ENCODE peak calls at places on chromosomes 3 and 15, in seven cellular contexts. M, Q, O, L, N, F and W are unnamed samples.

GRCh38 chr15:67341539-67341938 is 87.0 kb downstream of the IQCH start:
- DNase-seq in M (no peak), Q (no peak), O (no peak), L (no peak), N (no peak), F (no peak), W (no peak)

GRCh38 chr3:121818578-121818977 is 16.3 kb downstream of the IQCB1 start:
- DNase-seq in M (no peak), Q (no peak), O (no peak), L (no peak), N (no peak), F (no peak), W (no peak)

GRCh38 chr3:43727930-43728329 is 37.2 kb downstream of the ABHD5 start:
- DNase-seq in M (no peak), Q (peak; percentile 82), O (peak; percentile 69), L (no peak), N (no peak), F (no peak), W (no peak)

GRCh38 chr15:85793641-85794597 is 806 bp downstream of the KLHL25 start:
- DNase-seq in M (peak; percentile 84), Q (peak; percentile 59), O (peak; percentile 28), L (peak; percentile 50), N (peak; percentile 64), F (no peak), W (no peak)

GRCh38 chr15:38316311-38316710 is 63.7 kb downstream of the SPRED1 start:
- DNase-seq in M (no peak), Q (no peak), O (no peak), L (no peak), N (no peak), F (no peak), W (no peak)

GRCh38 chr15:50137330-50137761 is 18.3 kb upstream of the ATP8B4 start:
- DNase-seq in M (no peak), Q (peak; percentile 100), O (peak; percentile 93), L (no peak), N (no peak), F (no peak), W (no peak)

GRCh38 chr15:62390793-62391543 is 225.9 kb upstream of the C2CD4B start:
- DNase-seq in M (peak; percentile 84), Q (peak; percentile 33), O (peak; percentile 67), L (peak; percentile 43), N (peak; percentile 57), F (peak; percentile 58), W (peak; percentile 43)

GRCh38 chr3:69048990-69049389 is 3.1 kb downstream of the TMF1 start:
- DNase-seq in M (no peak), Q (no peak), O (no peak), L (no peak), N (no peak), F (no peak), W (no peak)

GRCh38 chr3:152026033-152026556 is 152.7 kb downstream of the SUCNR1 start:
- DNase-seq in M (no peak), Q (peak; percentile 85), O (peak; percentile 91), L (no peak), N (no peak), F (no peak), W (no peak)

GRCh38 chr3:194306771-194307640 is 44.1 kb downstream of the CPN2 start:
- DNase-seq in M (no peak), Q (no peak), O (no peak), L (peak; percentile 18), N (peak; percentile 60), F (peak; percentile 69), W (peak; percentile 61)

GRCh38 chr3:117843356-117843755 is 1133.8 kb downstream of the TUSC7 start:
- DNase-seq in M (no peak), Q (no peak), O (no peak), L (no peak), N (no peak), F (no peak), W (no peak)

GRCh38 chr3:170869240-170869592 is 779 bp downstream of the RPL22L1 start:
- DNase-seq in M (no peak), Q (no peak), O (no peak), L (no peak), N (no peak), F (no peak), W (no peak)

GRCh38 chr3:170867143-170867542 is 2.9 kb downstream of the RPL22L1 start:
- DNase-seq in M (no peak), Q (no peak), O (no peak), L (no peak), N (no peak), F (no peak), W (no peak)

GRCh38 chr3:170867552-170867951 is 2.4 kb downstream of the RPL22L1 start:
- DNase-seq in M (no peak), Q (no peak), O (no peak), L (no peak), N (no peak), F (no peak), W (no peak)

GRCh38 chr3:170868577-170869239 is 1.3 kb downstream of the RPL22L1 start:
- DNase-seq in M (no peak), Q (no peak), O (no peak), L (no peak), N (no peak), F (no peak), W (no peak)

DNA sequence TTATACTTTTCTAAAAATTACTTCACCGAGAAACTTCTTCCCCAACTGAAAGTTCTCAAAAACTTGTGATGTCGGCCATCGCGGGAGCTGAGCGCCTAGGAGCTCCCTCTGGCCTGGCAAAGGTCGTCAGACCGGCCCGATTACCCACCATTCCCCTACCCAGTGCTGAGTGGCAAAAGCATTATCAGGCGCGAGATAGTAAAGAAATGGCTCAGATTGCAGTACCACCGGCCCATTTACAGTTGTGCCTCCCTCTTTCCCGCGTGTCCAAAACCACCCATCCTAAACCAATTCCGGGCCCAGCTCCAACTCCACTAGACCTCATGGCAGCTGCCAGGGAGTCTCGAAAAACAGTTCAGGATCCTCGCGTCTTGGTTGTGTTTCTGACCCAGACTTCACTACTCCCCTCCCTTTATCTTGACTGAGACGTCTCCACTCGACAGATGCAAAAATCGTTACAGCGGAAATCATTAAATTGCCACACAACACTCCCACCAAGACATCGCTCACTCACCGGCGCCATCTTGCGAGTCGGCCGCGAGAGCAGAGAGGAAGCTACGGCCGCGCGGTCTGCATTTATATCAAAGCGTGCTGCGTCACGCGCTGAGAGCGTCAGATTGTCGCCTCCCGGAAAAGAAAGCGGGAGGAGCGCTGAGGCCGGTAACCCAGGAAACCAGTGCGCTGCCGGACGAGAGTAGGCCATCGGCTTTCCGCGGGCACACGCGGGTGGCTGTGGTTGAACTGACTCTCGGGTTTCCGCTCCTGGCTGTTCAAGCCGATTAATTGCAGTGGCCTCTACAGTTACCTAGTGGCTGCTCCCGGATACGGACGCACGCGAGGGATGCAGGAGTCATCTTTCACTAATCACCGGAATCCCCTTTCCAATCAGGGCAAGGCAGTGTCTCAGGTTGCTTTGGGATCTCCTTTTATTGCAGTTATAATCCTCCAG is at the start of gene RPL22L1:
- DNase-seq in M (peak; percentile 98), Q (peak; percentile 94), O (peak; percentile 97), L (peak; percentile 88), N (peak; percentile 92), F (peak; percentile 88), W (peak; percentile 92)
- TF ChIP-seq CTCF in M (peak; percentile 16), Q (no peak), O (peak; percentile 6), L (no peak), N (no peak), F (peak; percentile 12), W (peak; percentile 19)

GRCh38 chr3:129836381-129837056 is 57.0 kb downstream of the TMCC1 start:
- DNase-seq in M (no peak), Q (no peak), O (no peak), L (no peak), N (no peak), F (no peak), W (no peak)

GRCh38 chr3:129838086-129838485 is 55.4 kb downstream of the TMCC1 start:
- DNase-seq in M (no peak), Q (no peak), O (no peak), L (no peak), N (no peak), F (no peak), W (no peak)

GRCh38 chr3:129845956-129846355 is 47.6 kb downstream of the TMCC1 start:
- DNase-seq in M (no peak), Q (peak; percentile 16), O (no peak), L (no peak), N (no peak), F (no peak), W (no peak)

GRCh38 chr3:129837057-129837631 is 56.4 kb downstream of the TMCC1 start:
- DNase-seq in M (no peak), Q (no peak), O (peak; percentile 22), L (no peak), N (no peak), F (no peak), W (no peak)

GRCh38 chr3:129840707-129841360 is 52.7 kb downstream of the TMCC1 start:
- DNase-seq in M (no peak), Q (no peak), O (no peak), L (no peak), N (no peak), F (no peak), W (no peak)
- TF ChIP-seq CTCF in M (no peak), Q (no peak), O (no peak), L (no peak), N (no peak), F (no peak), W (no peak)

GRCh38 chr3:14678015-14678503 is 3.1 kb downstream of the C3orf20 start:
- DNase-seq in M (no peak), Q (no peak), O (no peak), L (no peak), N (no peak), F (no peak), W (no peak)
- TF ChIP-seq CTCF in M (no peak), Q (no peak), O (no peak), L (no peak), N (no peak), F (no peak), W (no peak)

GRCh38 chr3:11539677-11540076 is 104.0 kb downstream of the VGLL4 start:
- DNase-seq in M (no peak), Q (no peak), O (no peak), L (no peak), N (no peak), F (no peak), W (no peak)
- TF ChIP-seq CTCF in M (no peak), Q (no peak), O (no peak), L (no peak), N (no peak), F (no peak), W (no peak)

GRCh38 chr15:42802168-42802567 is 65.2 kb upstream of the CDAN1 start:
- DNase-seq in M (no peak), Q (no peak), O (no peak), L (no peak), N (no peak), F (no peak), W (no peak)

GRCh38 chr15:42796955-42797779 is 60.2 kb upstream of the CDAN1 start:
- DNase-seq in M (no peak), Q (peak; percentile 16), O (peak; percentile 19), L (no peak), N (no peak), F (no peak), W (no peak)

GRCh38 chr15:42803436-42803835 is 66.5 kb upstream of the CDAN1 start:
- DNase-seq in M (no peak), Q (no peak), O (no peak), L (no peak), N (no peak), F (no peak), W (no peak)

GRCh38 chr15:42798802-42799201 is 61.9 kb upstream of the CDAN1 start:
- DNase-seq in M (no peak), Q (no peak), O (no peak), L (no peak), N (no peak), F (no peak), W (no peak)

GRCh38 chr15:42800731-42801474 is 64.0 kb upstream of the CDAN1 start:
- DNase-seq in M (no peak), Q (no peak), O (no peak), L (peak; percentile 8), N (no peak), F (no peak), W (no peak)
- TF ChIP-seq CTCF in M (no peak), Q (no peak), O (peak; percentile 13), L (no peak), N (no peak), F (peak; percentile 49), W (peak; percentile 27)